ENCODE peak calls at places on chromosomes 13 and 19, in six cellular contexts. I is IMR-90, Y is HEK293T, T is HepG2, Q is A549, H is GM12878. W is an unnamed sample.
A peak's percentile ranks its signal among the peaks of the same experiment; 100 is the strongest.

GRCh38 chr13:76503756-76504155 is 382.4 kb downstream of the KCTD12 start:
- DNase-seq in T (no peak), H (no peak), Q (no peak), I (no peak), Y (no peak), W (no peak)

GRCh38 chr13:77544365-77544764 is 8.9 kb downstream of the SCEL start:
- DNase-seq in I (no peak), T (no peak), Q (no peak), H (no peak), Y (no peak), W (no peak)

GRCh38 chr19:3161453-3161852 is 17.1 kb upstream of the S1PR4 start:
- DNase-seq in Y (no peak), Q (no peak), I (peak; percentile 43), H (no peak), T (no peak), W (no peak)

GRCh38 chr19:2132731-2133490 is 18.5 kb downstream of the AP3D1 start:
- DNase-seq in H (no peak), Y (no peak), I (no peak), Q (no peak), T (no peak), W (no peak)

GRCh38 chr19:3580156-3580955 is 4.9 kb upstream of the GIPC3 start:
- DNase-seq in I (peak; percentile 98), T (peak; percentile 56), Y (no peak), Q (peak; percentile 40), H (no peak), W (peak; percentile 80)

GRCh38 chr19:49042177-49042576 is 1.5 kb upstream of the CGB5 start:
- DNase-seq in Q (peak; percentile 35), H (no peak), T (no peak), Y (no peak), I (no peak), W (no peak)

GRCh38 chr19:34350161-34350561 is 14.8 kb upstream of the GPI start:
- DNase-seq in T (no peak), Q (no peak), H (no peak), I (peak; percentile 43), Y (no peak), W (no peak)

GRCh38 chr13:107807306-107808073 is 407.8 kb downstream of the LIG4 start:
- DNase-seq in T (no peak), H (no peak), Q (no peak), I (no peak), Y (no peak), W (no peak)

GRCh38 chr19:532578-533484 is 1.3 kb downstream of the CDC34 start:
- DNase-seq in H (no peak), Q (peak; percentile 63), T (peak; percentile 60), Y (no peak), I (peak; percentile 64), W (peak; percentile 90)

GRCh38 chr13:43301341-43301969 is 278.1 kb downstream of the DNAJC15 start:
- DNase-seq in Q (no peak), Y (no peak), T (no peak), H (no peak), I (peak; percentile 57), W (no peak)

GRCh38 chr19:11306337-11306736 is 10.4 kb downstream of the TSPAN16 start:
- DNase-seq in Y (no peak), I (no peak), Q (no peak), T (no peak), H (no peak), W (no peak)

GRCh38 chr13:28438598-28439334 is 56.2 kb downstream of the FLT1 start:
- DNase-seq in Q (no peak), Y (no peak), T (no peak), I (no peak), H (no peak), W (no peak)

GRCh38 chr19:41548954-41549688 is 26.8 kb upstream of the CEACAM21 start:
- DNase-seq in Y (no peak), I (no peak), H (no peak), Q (no peak), T (no peak), W (no peak)
- TF ChIP-seq BHLHE40 in Y (no peak), I (no peak), H (no peak), Q (no peak), T (no peak), W (no peak)

GRCh38 chr19:13069415-13070369 is 33.0 kb downstream of the LYL1 start:
- DNase-seq in Q (no peak), I (no peak), Y (no peak), H (no peak), T (no peak), W (peak; percentile 92)

GRCh38 chr19:13068064-13068807 is 34.4 kb downstream of the LYL1 start:
- DNase-seq in Q (no peak), T (no peak), Y (no peak), H (no peak), I (no peak), W (peak; percentile 31)

GRCh38 chr19:13066231-13066630 is 36.4 kb downstream of the LYL1 start:
- DNase-seq in Q (no peak), I (no peak), H (no peak), Y (no peak), T (no peak), W (no peak)

GRCh38 chr19:13064092-13064489 is 38.6 kb downstream of the LYL1 start:
- DNase-seq in H (no peak), Q (no peak), T (no peak), Y (no peak), I (no peak), W (no peak)

DNA sequence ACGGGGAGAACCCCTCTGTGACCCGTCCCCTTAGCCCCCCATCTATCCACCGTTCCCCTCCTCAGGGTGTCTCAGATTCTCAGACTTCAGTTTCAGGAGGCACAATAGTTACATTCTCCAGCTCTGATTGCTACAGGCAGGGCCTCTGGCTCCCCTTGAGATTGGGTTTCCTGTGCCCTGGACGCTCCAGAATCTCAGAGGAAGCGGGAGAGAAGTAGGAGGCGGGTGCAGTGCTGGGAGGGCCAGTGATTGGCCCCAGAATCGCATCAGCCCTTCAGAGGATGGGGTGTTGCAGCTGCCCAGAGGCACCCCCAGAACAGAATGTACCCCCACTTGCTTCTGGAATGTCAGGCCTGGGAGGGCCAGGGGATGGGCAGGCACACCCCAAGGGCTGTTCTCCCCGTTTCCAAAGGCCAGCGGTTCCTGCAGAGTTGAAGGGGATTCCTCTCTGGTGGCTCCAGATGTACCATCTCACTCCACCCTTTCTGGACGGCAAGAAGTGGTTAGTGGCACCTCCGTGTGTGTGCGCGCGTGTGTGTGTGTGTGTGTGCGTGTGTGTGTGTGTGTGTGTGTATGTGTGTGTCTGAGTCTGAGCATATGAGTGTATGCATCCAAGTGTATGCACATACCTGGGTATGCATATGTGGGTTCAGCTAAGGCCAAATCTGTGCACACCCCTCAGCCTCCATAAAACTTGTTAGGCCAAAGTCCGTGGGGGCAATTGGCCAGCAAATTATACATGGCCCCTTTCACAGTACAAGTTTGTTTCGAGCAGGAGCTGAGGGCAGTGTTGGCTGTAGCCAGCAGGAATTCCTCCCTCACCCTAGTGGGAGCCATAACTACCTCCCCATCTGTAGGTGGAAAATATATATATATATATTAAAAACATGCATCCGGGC is 35.5 kb downstream of the LYL1 start:
- DNase-seq in Q (no peak), H (no peak), Y (no peak), I (no peak), T (no peak), W (no peak)
- TF ChIP-seq BHLHE40 in Q (no peak), H (no peak), Y (no peak), I (no peak), T (no peak), W (no peak)

DNA sequence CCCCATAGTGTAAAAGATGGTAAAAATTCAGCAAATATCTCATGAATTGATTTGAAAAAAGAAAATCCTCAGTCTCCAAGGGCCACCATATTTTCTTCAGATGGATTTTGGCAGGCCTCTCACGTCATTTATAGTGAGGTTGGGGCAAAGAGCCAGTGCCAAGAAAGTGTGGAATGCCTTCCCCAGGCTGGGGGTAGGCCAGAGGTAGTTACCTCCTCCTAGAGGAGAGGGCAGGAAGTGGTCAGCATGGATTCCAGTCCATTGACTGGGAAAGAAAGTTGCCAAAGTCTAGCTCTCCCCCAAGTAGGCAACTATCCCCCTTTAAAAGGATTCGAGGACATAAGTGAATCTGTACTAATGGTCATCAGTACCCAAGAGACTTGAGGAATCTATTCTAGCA is 68.4 kb upstream of the KCTD4 start:
- DNase-seq in T (no peak), I (peak; percentile 20), H (no peak), Y (no peak), Q (no peak), W (peak; percentile 14)
- TF ChIP-seq BHLHE40 in T (no peak), I (no peak), H (no peak), Y (no peak), Q (no peak), W (no peak)

GRCh38 chr19:40150170-40150569 is 41.1 kb upstream of the MAP3K10 start:
- DNase-seq in I (peak; percentile 15), Q (no peak), T (no peak), Y (no peak), H (no peak), W (no peak)
- TF ChIP-seq BHLHE40 in I (no peak), Q (no peak), T (no peak), Y (no peak), H (no peak), W (no peak)

GRCh38 chr19:33273881-33274662 is 28.3 kb downstream of the CEBPA start:
- DNase-seq in Y (no peak), I (peak; percentile 84), T (peak; percentile 56), H (no peak), Q (peak; percentile 80), W (no peak)

GRCh38 chr19:33271246-33272021 is 30.9 kb downstream of the CEBPA start:
- DNase-seq in I (no peak), Y (no peak), T (no peak), H (no peak), Q (no peak), W (no peak)

GRCh38 chr19:33274663-33275558 is 27.4 kb downstream of the CEBPA start:
- DNase-seq in I (no peak), Q (no peak), T (no peak), Y (no peak), H (no peak), W (no peak)

GRCh38 chr19:33275559-33275932 is 26.8 kb downstream of the CEBPA start:
- DNase-seq in Y (no peak), T (no peak), Q (no peak), I (no peak), H (no peak), W (no peak)

GRCh38 chr19:33273065-33273736 is 29.1 kb downstream of the CEBPA start:
- DNase-seq in T (no peak), H (no peak), I (no peak), Q (no peak), Y (no peak), W (no peak)
- TF ChIP-seq BHLHE40 in T (no peak), H (no peak), I (no peak), Q (no peak), Y (no peak), W (no peak)

DNA sequence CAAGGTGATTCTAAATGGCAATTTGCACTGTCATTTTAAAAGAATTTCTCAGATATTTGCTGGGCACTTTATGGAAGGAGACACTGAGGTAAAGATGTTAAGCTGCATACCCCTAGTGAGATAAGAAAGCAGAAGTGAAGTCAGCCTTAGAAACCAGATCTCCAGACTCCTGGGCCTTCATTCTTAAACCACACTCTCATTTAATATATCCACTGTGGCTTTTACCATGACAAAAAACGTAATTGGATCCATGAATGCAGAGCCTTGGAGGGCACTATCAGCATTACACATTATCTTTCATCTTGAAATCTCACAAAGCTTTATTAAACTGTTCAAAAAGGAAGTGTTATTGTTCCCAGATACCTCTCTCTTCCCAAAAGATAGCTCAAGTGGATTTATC is 1060.5 kb downstream of the EFNB2 start:
- DNase-seq in I (no peak), T (no peak), Y (no peak), H (no peak), Q (no peak), W (no peak)
- TF ChIP-seq BHLHE40 in I (no peak), T (no peak), Y (no peak), H (no peak), Q (no peak), W (no peak)